ENCODE peak calls at places on chromosomes 12 and 14, in seven cellular contexts. C, F, T, L, V, A and D are unnamed samples.

GRCh38 chr14:97027256-97027999 is 230.2 kb downstream of the VRK1 start:
- DNase-seq in F (no peak), C (peak), V (no peak), T (no peak), A (no peak), L (no peak), D (no peak)

GRCh38 chr12:26113194-26113654 is 11.6 kb downstream of the BHLHE41 start:
- DNase-seq in V (no peak), L (no peak), C (peak), A (no peak), F (no peak), T (no peak), D (no peak)

GRCh38 chr12:53245289-53245688 is 13.3 kb upstream of the RARG start:
- DNase-seq in F (no peak), T (no peak), C (no peak), A (no peak), V (no peak), L (no peak), D (no peak)

GRCh38 chr14:64704743-64705405 is 650 bp downstream of the PLEKHG3 start:
- DNase-seq in F (no peak), A (no peak), C (peak), V (no peak), T (no peak), L (no peak), D (no peak)

GRCh38 chr14:24734917-24735500 is 101.0 kb upstream of the GZMB start:
- DNase-seq in C (peak), V (no peak), T (peak), A (no peak), F (peak), L (peak), D (peak)

GRCh38 chr12:110353211-110353965 is 50.1 kb downstream of the ANAPC7 start:
- DNase-seq in C (no peak), F (no peak), L (no peak), V (no peak), A (no peak), T (no peak), D (no peak)

GRCh38 chr12:92369643-92370042 is 224.0 kb upstream of the BTG1 start:
- DNase-seq in C (no peak), F (no peak), T (no peak), V (no peak), L (no peak), A (no peak), D (no peak)

GRCh38 chr14:71143391-71144290 is 236.4 kb downstream of the PCNX1 start:
- DNase-seq in C (no peak), L (peak), F (peak), T (peak), V (no peak), A (no peak), D (peak)

GRCh38 chr12:12800406-12801180 is 12.6 kb upstream of the DDX47 start:
- DNase-seq in F (peak), V (no peak), C (no peak), L (no peak), A (no peak), T (peak), D (peak)

GRCh38 chr12:113184098-113184899 is 979 bp downstream of the DDX54 start:
- DNase-seq in L (no peak), V (no peak), C (no peak), T (no peak), A (no peak), F (no peak), D (no peak)

GRCh38 chr12:122843472-122843871 is 8.2 kb downstream of the HIP1R start:
- DNase-seq in A (no peak), F (no peak), C (no peak), T (no peak), L (no peak), V (peak), D (no peak)

GRCh38 chr14:103361868-103362267 is 23.3 kb upstream of the MARK3 start:
- DNase-seq in F (peak), V (no peak), L (peak), A (no peak), T (peak), C (no peak), D (peak)

GRCh38 chr12:105641742-105642141 is 311.3 kb downstream of the C12orf75 start:
- DNase-seq in A (no peak), C (no peak), V (no peak), F (peak), L (no peak), T (peak), D (no peak)

GRCh38 chr12:113891737-113892520 is 74.2 kb downstream of the RBM19 start:
- DNase-seq in T (no peak), A (no peak), L (no peak), F (no peak), C (no peak), V (no peak), D (no peak)

GRCh38 chr14:73489481-73490175 is 1.1 kb upstream of the RIOX1 start:
- DNase-seq in A (no peak), V (no peak), T (no peak), L (no peak), C (no peak), F (peak), D (no peak)

GRCh38 chr12:23699031-23699430 is 250.4 kb downstream of the SOX5 start:
- DNase-seq in V (no peak), A (no peak), T (no peak), F (no peak), L (no peak), C (no peak), D (no peak)

GRCh38 chr12:2959508-2960431 is 573 bp downstream of the TEAD4 start:
- DNase-seq in C (peak), A (peak), L (no peak), T (peak), F (peak), V (peak), D (peak)

GRCh38 chr12:1864867-1865266 is 44.5 kb downstream of the LRTM2 start:
- DNase-seq in F (no peak), A (no peak), L (no peak), T (no peak), C (no peak), V (no peak), D (no peak)

GRCh38 chr14:100239840-100240724 is 1.1 kb downstream of the YY1 start:
- DNase-seq in F (peak), V (peak), T (peak), A (peak), C (peak), L (peak), D (peak)

GRCh38 chr14:38387821-38388220 is 131.9 kb upstream of the CLEC14A start:
- DNase-seq in T (no peak), A (no peak), L (no peak), C (peak), V (no peak), F (no peak), D (no peak)

GRCh38 chr12:32051511-32052299 is 54.9 kb upstream of the BICD1 start:
- DNase-seq in T (peak), A (no peak), V (no peak), L (peak), F (peak), C (no peak), D (peak)

GRCh38 chr12:53499261-53500118 is at the start of gene MAP3K12:
- DNase-seq in A (peak), F (peak), V (peak), T (peak), L (peak), C (peak), D (peak)

GRCh38 chr12:3214508-3215365 is 137.6 kb downstream of the TSPAN9 start:
- DNase-seq in L (no peak), A (no peak), V (no peak), T (no peak), C (peak), F (no peak), D (no peak)

GRCh38 chr12:69534389-69534822 is 50.9 kb upstream of the CCT2 start:
- DNase-seq in T (peak), V (no peak), F (peak), L (no peak), A (peak), C (peak), D (peak)

GRCh38 chr14:92362781-92363235 is 39.8 kb downstream of the SLC24A4 start:
- DNase-seq in A (no peak), F (peak), V (no peak), C (no peak), L (no peak), T (no peak), D (peak)

GRCh38 chr12:118981285-118982201 is at the start of gene SRRM4:
- DNase-seq in F (no peak), L (no peak), V (peak), T (no peak), A (no peak), C (peak), D (no peak)

GRCh38 chr12:64181504-64182291 is 40.4 kb downstream of the KICS2 start:
- DNase-seq in A (peak), C (peak), L (peak), F (peak), T (peak), V (no peak), D (peak)

GRCh38 chr14:100124551-100125088 is 34.8 kb downstream of the DEGS2 start:
- DNase-seq in F (no peak), L (no peak), C (no peak), V (no peak), T (no peak), A (no peak), D (no peak)

GRCh38 chr12:48716493-48717251 is at the start of gene CCNT1:
- DNase-seq in F (peak), A (peak), C (peak), T (peak), L (peak), V (peak), D (peak)
- TF ChIP-seq CTCF in F (peak), A (no peak), C (peak), T (peak), L (no peak), V (no peak), D (peak)

GRCh38 chr12:56082967-56083366 is 3.0 kb downstream of the ERBB3 start:
- DNase-seq in T (no peak), F (no peak), A (no peak), L (no peak), C (no peak), V (no peak), D (no peak)

GRCh38 chr12:56080556-56081138 is 682 bp downstream of the ERBB3 start:
- DNase-seq in L (no peak), A (peak), F (no peak), V (peak), C (peak), T (no peak), D (no peak)

GRCh38 chr12:56079729-56080555 is at the start of gene ERBB3:
- DNase-seq in L (peak), V (peak), F (peak), A (peak), T (peak), C (peak), D (peak)

GRCh38 chr12:56082382-56082781 is 2.4 kb downstream of the ERBB3 start:
- DNase-seq in A (no peak), L (no peak), C (no peak), F (no peak), V (no peak), T (no peak), D (no peak)

DNA sequence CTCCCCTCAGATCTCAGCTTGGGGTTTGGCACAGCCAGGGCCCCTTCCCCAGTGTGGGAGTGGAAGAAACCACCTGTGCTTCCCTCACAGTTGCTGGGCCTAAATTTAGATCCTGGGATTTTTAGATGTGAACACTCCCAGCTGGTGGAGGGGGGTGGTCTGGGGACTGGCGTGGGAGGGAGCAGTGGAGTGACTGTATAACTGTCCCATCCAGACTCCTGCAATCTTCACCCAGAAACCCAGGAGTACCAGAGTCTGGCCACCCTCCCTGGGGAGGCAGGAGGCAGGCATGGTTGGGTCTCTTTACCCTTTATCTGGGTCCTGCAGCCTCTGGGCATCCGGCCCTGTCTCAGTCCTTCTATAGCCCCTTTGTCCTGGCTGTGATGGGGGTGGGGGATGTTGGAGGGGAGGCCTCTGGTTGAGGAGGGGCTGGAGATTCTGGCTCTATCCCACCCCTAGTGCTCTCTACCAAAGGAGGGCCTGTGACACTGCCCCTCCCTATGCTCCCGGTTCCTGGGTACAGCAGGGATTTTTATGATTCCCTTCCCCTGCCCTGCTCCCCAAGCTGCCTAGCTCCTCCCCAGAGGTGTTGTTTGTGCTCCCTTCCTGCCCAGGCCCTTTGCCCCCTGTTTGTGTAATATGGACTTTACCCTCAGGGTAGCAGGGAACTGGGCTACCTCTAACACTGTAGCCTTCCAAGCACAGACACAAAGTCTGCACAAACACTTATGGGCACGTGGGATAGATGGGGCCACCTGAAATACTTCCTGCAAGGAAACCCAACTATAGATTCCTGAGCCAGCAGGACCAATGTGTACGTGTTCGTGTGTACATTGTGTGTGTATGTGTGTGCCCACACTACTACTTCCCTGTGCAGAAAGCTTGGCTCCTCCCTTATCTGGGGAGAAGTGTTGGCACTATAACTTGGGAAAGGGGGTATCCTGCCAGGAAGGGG is 1.7 kb downstream of the ERBB3 start:
- DNase-seq in V (peak), L (no peak), A (no peak), T (no peak), F (no peak), C (peak), D (no peak)
- H3K4me3 ChIP-seq in V (peak), L (no peak), A (peak), T (no peak), F (no peak), C (no peak), D (no peak)

DNA sequence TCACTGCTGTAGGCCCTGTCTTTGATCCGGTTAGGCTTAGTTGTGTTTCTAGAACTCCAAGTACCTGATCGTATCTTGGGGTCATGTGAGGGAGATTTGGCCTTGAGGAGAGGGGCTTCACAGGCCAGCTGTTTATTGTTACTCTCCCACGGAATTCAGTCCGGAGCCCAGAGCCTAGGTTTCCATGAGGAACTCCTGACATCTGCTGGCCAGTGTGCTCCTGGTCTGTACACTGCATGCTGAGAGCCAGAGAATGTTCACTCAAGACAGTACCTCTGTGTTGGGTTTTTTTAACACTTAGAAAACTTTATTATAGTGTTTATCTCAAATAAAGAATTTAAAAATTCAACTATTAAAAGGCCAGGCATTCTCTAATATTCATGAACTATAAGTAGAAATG is 341.0 kb upstream of the TMEM132C start:
- DNase-seq in A (no peak), T (peak), V (no peak), L (no peak), C (peak), F (peak), D (peak)
- TF ChIP-seq CTCF in A (no peak), T (peak), V (no peak), L (no peak), C (peak), F (peak), D (peak)

GRCh38 chr12:81078469-81079196 is 754 bp downstream of the ACSS3 start:
- DNase-seq in A (peak), C (peak), L (no peak), T (peak), V (no peak), F (peak), D (peak)

GRCh38 chr12:81077329-81077685 is 572 bp upstream of the ACSS3 start:
- DNase-seq in T (peak), L (no peak), V (no peak), F (no peak), C (peak), A (peak), D (no peak)

GRCh38 chr12:81079280-81080076 is 1.6 kb downstream of the ACSS3 start:
- DNase-seq in V (no peak), A (no peak), T (peak), L (no peak), F (no peak), C (no peak), D (no peak)

GRCh38 chr12:81075539-81075938 is 2.3 kb upstream of the ACSS3 start:
- DNase-seq in A (no peak), L (no peak), C (no peak), V (no peak), T (no peak), F (no peak), D (no peak)

DNA sequence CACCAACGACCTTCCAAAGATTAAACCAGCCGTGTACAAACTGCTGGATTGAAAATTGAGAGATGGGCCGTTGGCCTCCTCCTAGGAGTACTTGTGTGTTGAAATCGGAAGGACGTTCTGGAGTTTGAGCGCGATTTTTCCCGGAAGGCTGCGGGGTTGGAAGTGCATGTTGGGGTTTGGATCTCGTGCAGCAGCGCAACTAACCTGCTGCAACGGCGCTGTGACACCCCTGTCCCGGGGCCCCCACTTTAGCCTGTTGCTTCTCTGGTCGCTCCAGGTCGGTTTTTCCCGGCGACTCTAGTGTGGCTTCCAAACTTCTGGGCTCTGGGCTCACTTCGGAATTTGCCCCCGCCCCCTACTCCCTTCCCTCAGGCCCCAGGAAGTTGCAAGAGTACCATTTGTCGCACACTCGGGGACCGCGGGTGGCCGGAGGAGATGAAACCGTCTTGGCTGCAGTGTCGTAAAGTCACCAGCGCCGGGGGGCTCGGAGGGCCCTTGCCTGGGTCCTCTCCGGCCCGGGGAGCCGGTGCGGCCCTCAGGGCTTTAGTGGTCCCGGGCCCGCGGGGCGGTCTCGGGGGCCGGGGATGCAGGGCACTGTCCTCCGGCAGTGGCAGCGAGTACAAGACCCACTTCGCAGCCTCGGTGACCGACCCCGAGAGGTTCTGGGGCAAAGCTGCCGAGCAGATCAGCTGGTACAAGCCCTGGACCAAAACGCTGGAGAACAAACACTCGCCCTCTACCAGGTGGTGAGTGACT is at the start of gene ACSS3:
- DNase-seq in C (peak), F (no peak), V (peak), A (peak), T (peak), L (no peak), D (peak)
- H3K4me3 ChIP-seq in C (peak), F (peak), V (peak), A (peak), T (peak), L (no peak), D (peak)